ENCODE peak calls at places on chromosomes 11 and 22, in five cellular contexts. U is prostate gland, F is foreskin fibroblast, N is transverse colon, L is astrocyte of the spinal cord. M is an unnamed sample.

GRCh38 chr11:5809122-5809519 is 397 bp downstream of the OR52N2 start:
- DNase-seq in N (no peak), F (no peak), L (no peak), U (no peak), M (peak)

GRCh38 chr22:45683248-45683647 is 11.6 kb downstream of the ATXN10 start:
- DNase-seq in N (no peak), U (no peak), L (no peak), F (no peak), M (no peak)

GRCh38 chr22:46894851-46895640 is 132.6 kb downstream of the TBC1D22A start:
- DNase-seq in U (no peak), F (no peak), N (no peak), L (no peak), M (no peak)

GRCh38 chr11:67656278-67656922 is 5.9 kb upstream of the ACY3 start:
- DNase-seq in U (no peak), L (no peak), F (no peak), N (no peak), M (peak)

GRCh38 chr11:62148271-62148980 is 24.6 kb downstream of the INCENP start:
- DNase-seq in U (no peak), N (no peak), L (no peak), F (no peak), M (no peak)

GRCh38 chr11:40337118-40337517 is 1122.3 kb downstream of the LRRC4C start:
- DNase-seq in F (no peak), U (no peak), L (peak), N (no peak), M (peak)

GRCh38 chr11:15157181-15157580 is 42.5 kb downstream of the INSC start:
- DNase-seq in N (no peak), L (peak), F (peak), U (no peak), M (peak)

GRCh38 chr11:20762112-20762511 is 92.7 kb downstream of the NELL1 start:
- DNase-seq in U (no peak), N (no peak), F (no peak), L (no peak), M (no peak)

GRCh38 chr11:57249384-57250319 is 12.6 kb upstream of the APLNR start:
- DNase-seq in U (peak), L (peak), F (peak), N (peak), M (peak)

DNA sequence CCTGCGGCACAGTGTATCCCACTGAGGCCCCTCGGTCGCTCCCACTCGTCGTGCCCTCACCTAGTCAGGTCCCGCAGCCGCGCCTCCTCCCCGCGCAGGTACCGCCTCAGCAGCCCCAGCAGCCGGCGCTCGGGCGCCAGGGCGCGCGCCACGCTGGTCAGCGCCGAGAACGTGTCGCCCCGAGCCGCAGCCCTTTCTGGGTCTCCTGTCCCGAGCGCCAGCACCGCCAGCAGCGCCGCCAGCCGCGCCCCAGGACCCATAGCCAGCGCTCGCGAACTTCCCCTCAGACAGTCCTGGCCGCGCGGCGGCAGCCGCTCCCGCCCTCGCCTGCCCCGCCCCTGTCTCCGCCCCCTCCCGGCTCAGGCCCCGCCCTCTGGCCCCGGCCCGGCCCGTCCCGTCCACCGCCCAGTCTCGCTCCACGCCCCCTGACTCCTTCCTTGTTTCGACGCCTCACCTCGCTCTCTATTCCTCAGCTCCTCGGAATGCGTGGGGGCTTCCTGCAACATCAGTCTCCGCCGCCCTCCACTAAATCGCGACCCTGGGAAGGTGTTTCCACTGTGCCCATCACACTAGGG is at the start of gene P4HA3:
- DNase-seq in U (peak), F (peak), N (peak), L (peak), M (peak)
- H3K4me3 ChIP-seq in U (peak), F (peak), N (peak), L (peak), M (peak)

DNA sequence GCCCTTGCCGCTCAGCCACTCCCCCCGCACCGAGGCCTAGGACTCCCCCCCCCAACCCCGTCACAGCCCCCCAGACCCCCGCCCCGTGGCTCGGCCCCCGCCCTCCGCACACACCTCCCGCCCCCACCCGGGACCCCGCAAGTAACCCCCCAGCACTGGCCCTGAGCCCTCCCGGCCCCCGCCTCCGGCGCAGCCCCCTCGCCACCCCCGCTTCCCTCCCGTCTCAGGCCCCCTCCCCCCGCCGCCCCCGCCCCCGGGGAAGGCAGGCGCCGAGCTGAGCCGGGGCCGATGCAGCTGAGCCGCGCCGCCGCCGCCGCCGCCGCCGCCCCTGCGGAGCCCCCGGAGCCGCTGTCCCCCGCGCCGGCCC is 1.5 kb downstream of the SHANK3 start:
- DNase-seq in F (no peak), N (no peak), U (no peak), L (no peak), M (no peak)
- H3K4me3 ChIP-seq in F (no peak), N (peak), U (peak), L (no peak), M (no peak)

DNA sequence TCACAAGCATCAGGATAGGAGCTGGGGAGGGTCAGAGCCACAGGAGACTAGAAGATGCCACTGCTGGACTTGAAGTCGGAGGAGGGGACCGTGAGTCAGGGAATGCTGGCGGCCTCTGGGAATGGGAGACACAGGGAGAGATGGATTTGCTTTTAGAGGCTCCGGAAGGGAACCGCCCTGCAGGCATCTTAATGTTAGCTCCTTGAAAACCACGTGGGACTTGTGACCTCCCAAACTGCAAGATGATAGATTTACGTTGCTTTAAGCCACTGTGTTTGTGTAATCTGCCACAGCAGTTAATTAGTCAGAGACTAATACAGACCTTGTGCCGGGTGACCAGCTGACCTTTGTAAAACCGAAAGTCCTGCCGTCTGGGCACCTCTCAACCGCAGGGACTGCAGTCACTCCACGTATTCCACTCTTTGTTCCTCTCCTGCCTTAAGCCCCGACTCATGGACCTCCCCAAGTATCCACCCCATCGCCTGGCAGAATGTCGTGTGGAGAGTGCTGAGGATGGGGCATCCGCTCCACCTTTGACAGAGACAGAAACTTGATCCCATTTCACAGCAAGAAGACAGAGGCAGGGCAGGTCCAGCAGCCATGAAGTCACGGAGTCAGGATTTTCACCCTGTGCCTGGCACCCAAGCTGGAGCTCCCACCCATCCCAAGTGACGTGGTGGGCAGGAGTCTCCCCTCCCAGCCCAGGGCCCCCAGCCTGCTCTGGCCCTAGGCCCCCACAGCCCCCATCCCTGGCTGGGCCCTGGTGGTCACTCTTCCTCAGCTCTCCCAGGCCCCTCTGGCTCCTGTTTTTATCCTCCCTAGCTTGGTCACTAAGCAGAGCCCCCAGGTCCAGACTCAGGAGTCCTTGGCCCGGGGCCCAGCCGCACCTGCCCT is 19.4 kb upstream of the CTSD start:
- DNase-seq in U (no peak), N (no peak), L (peak), F (peak), M (peak)
- H3K4me3 ChIP-seq in U (no peak), N (no peak), L (no peak), F (no peak), M (no peak)

GRCh38 chr11:128827494-128827893 is 39.6 kb downstream of the KCNJ1 start:
- DNase-seq in L (no peak), N (no peak), F (no peak), U (no peak), M (no peak)

GRCh38 chr11:128825050-128825806 is 41.9 kb downstream of the KCNJ1 start:
- DNase-seq in L (no peak), F (no peak), U (no peak), N (no peak), M (no peak)

GRCh38 chr11:128828350-128828749 is 38.7 kb downstream of the KCNJ1 start:
- DNase-seq in N (no peak), U (no peak), L (no peak), F (no peak), M (no peak)

GRCh38 chr11:128823751-128824150 is 43.3 kb downstream of the KCNJ1 start:
- DNase-seq in N (no peak), U (no peak), F (no peak), L (no peak), M (no peak)

DNA sequence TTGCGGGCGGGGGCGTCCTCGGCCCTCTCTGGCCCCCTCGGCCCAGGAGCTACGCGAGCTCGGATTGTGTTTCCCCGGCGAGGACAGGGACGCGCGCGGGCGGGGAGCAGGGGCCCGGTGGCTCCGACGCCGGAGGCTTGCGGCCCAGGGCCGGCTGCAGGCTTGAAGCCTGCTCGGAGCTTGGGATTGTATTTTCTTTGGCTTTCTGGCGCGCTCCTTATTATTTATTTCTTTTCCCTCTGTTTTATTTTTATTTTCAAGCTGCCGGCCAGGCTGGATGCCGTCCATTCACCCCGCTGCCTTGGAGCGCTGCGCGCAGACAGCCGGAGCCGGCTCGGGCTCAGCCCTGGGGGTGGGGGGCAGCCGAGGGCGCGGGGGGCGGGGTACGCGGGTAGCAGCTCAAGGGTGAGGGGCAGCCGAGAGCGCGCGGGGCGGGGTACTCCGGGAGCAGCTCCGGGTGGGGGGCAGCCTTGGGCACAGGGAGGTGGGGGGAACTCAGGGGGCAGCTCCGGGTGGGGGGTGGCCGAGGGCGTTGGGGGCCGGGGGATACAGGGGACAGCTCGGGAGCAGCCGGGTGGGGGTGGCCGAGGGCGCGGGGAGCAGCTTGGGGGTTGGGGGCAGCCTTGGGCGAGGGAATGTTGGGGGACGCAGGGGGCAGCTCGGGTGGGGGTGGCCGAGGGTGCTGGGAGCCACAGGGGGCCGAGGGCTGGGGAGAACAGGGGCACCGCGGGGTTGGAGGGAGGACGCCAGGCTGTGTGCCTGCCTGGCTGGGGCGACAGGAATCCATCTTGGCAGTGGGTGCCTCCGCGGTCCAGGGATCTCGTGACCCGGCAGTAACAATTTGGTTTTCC is 42.7 kb downstream of the KCNJ1 start:
- DNase-seq in N (no peak), L (peak), F (no peak), U (no peak), M (peak)
- H3K4me3 ChIP-seq in N (no peak), L (peak), F (no peak), U (no peak), M (peak)

GRCh38 chr11:73145986-73146575 is 4.0 kb upstream of the FCHSD2 start:
- DNase-seq in F (no peak), U (no peak), L (no peak), N (no peak), M (no peak)

GRCh38 chr11:73142128-73142377 is at the start of gene FCHSD2:
- DNase-seq in U (no peak), N (no peak), F (no peak), L (no peak), M (no peak)

GRCh38 chr11:73141031-73141308 is 1.1 kb downstream of the FCHSD2 start:
- DNase-seq in F (no peak), U (no peak), N (no peak), L (no peak), M (no peak)

GRCh38 chr11:73141309-73142127 is 600 bp downstream of the FCHSD2 start:
- DNase-seq in F (peak), L (peak), U (peak), N (peak), M (peak)

GRCh38 chr11:73143126-73143838 is 1.2 kb upstream of the FCHSD2 start:
- DNase-seq in N (no peak), F (no peak), U (no peak), L (no peak), M (peak)
- H3K4me3 ChIP-seq in N (peak), F (peak), U (peak), L (peak), M (peak)

M was measured in choroid plexus epithelial cell.